ENCODE peak calls at places on chromosomes 7 and 10, in nine cellular contexts. K, P, Q, N, B, T, C, W and J are unnamed samples.
A peak's percentile ranks its signal among the peaks of the same experiment; 100 is the strongest.

GRCh38 chr10:31030216-31030615 is 1.4 kb downstream of the ZNF438 start:
- DNase-seq in K (no peak), P (no peak), Q (no peak), N (no peak), B (no peak), T (no peak), C (no peak), W (no peak), J (no peak)

GRCh38 chr7:151135525-151135845 is 32.0 kb downstream of the GBX1 start:
- DNase-seq in K (no peak), P (no peak), Q (no peak), N (no peak), B (peak; percentile 16), T (no peak), C (no peak), W (no peak), J (no peak)

GRCh38 chr10:125116652-125117310 is 43.6 kb downstream of the CTBP2 start:
- DNase-seq in K (no peak), P (peak; percentile 43), Q (no peak), N (no peak), B (no peak), T (no peak), C (no peak), W (no peak), J (no peak)

GRCh38 chr7:53789741-53790140 is 752.4 kb upstream of the VSTM2A start:
- DNase-seq in K (no peak), P (no peak), Q (no peak), N (no peak), B (no peak), T (no peak), C (no peak), W (no peak), J (no peak)

GRCh38 chr7:68411742-68412141 is 1186.5 kb upstream of the AUTS2 start:
- DNase-seq in K (peak; percentile 35), P (no peak), Q (no peak), N (no peak), B (no peak), T (no peak), C (no peak), W (no peak), J (no peak)

GRCh38 chr7:157138101-157138423 is 664 bp upstream of the UBE3C start:
- DNase-seq in K (peak; percentile 77), P (no peak), Q (no peak), N (no peak), B (no peak), T (no peak), C (no peak), W (no peak), J (no peak)

GRCh38 chr7:2209961-2210323 is 22.8 kb downstream of the MAD1L1 start:
- DNase-seq in K (no peak), P (peak; percentile 18), Q (no peak), N (no peak), B (no peak), T (no peak), C (no peak), W (no peak), J (no peak)

GRCh38 chr7:134712196-134712595 is 65.5 kb downstream of the BPGM start:
- DNase-seq in K (no peak), P (no peak), Q (no peak), N (no peak), B (no peak), T (no peak), C (no peak), W (no peak), J (peak; percentile 89)

GRCh38 chr7:149495785-149496641 is 1.6 kb downstream of the ZNF746 start:
- DNase-seq in K (no peak), P (no peak), Q (peak; percentile 16), N (no peak), B (no peak), T (peak; percentile 25), C (peak; percentile 77), W (peak; percentile 21), J (peak; percentile 83)

GRCh38 chr7:152383341-152384234 is 52.2 kb downstream of the KMT2C start:
- DNase-seq in K (no peak), P (no peak), Q (no peak), N (no peak), B (no peak), T (no peak), C (peak; percentile 61), W (no peak), J (peak; percentile 53)

GRCh38 chr10:114257488-114257887 is 18.4 kb downstream of the VWA2 start:
- DNase-seq in K (no peak), P (no peak), Q (no peak), N (no peak), B (no peak), T (no peak), C (no peak), W (no peak), J (no peak)

GRCh38 chr7:1526271-1526754 is 4.2 kb upstream of the MAFK start:
- DNase-seq in K (no peak), P (no peak), Q (no peak), N (no peak), B (no peak), T (no peak), C (no peak), W (no peak), J (no peak)

GRCh38 chr10:34648507-34648906 is 166.6 kb downstream of the PARD3 start:
- DNase-seq in K (no peak), P (no peak), Q (no peak), N (no peak), B (no peak), T (no peak), C (no peak), W (no peak), J (no peak)

GRCh38 chr7:73827568-73828106 is 3.2 kb upstream of the CLDN4 start:
- DNase-seq in K (peak; percentile 99), P (no peak), Q (peak; percentile 98), N (no peak), B (no peak), T (no peak), C (no peak), W (no peak), J (no peak)